ENCODE peak calls at places on chromosomes 5 and 9, in eight cellular contexts. N is mesothelial cell of epicardium; O is hepatic stellate cell; L is neural crest cell; J is OCI-M1; W is CD4-positive, alpha-beta T cell; A is foreskin keratinocyte; M is Right ventricle myocardium superior. B is an unnamed sample.
A peak's percentile ranks its signal among the peaks of the same experiment; 100 is the strongest.

GRCh38 chr9:70398145-70398556 is 16.3 kb downstream of the KLF9 start:
- DNase-seq in N (no peak), O (no peak), L (no peak), J (peak; percentile 98), W (no peak), A (no peak), M (no peak), B (no peak)

GRCh38 chr9:83266618-83267543 is 203.9 kb upstream of the RASEF start:
- DNase-seq in N (no peak), O (peak; percentile 27), L (peak; percentile 11), J (no peak), W (no peak), A (no peak), M (peak; percentile 68), B (no peak)

GRCh38 chr5:140391732-140392131 is 9.9 kb upstream of the ANKHD1 start:
- DNase-seq in N (no peak), O (no peak), L (no peak), J (no peak), W (no peak), A (no peak), M (peak; percentile 6), B (no peak)

GRCh38 chr9:114507726-114508125 is 2.5 kb upstream of the WHRN start:
- DNase-seq in N (no peak), O (no peak), L (no peak), J (peak; percentile 38), W (no peak), A (no peak), M (no peak), B (no peak)

GRCh38 chr5:54836959-54837534 is 148.3 kb downstream of the ESM1 start:
- DNase-seq in N (no peak), O (no peak), L (no peak), J (no peak), W (no peak), A (no peak), M (no peak), B (no peak)

GRCh38 chr5:132309679-132310078 is 15.5 kb downstream of the SLC22A4 start:
- DNase-seq in N (no peak), O (no peak), L (no peak), J (no peak), W (no peak), A (no peak), M (no peak), B (no peak)

GRCh38 chr5:32363030-32363429 is 50.3 kb upstream of the MTMR12 start:
- DNase-seq in N (no peak), O (no peak), L (no peak), J (no peak), W (no peak), A (no peak), M (no peak), B (no peak)

GRCh38 chr9:71885467-71885866 is 25.5 kb downstream of the ABHD17B start:
- DNase-seq in N (no peak), O (no peak), L (no peak), J (no peak), W (no peak), A (no peak), M (no peak), B (no peak)

GRCh38 chr9:97660847-97661246 is 27.2 kb downstream of the NCBP1 start:
- DNase-seq in N (no peak), O (no peak), L (no peak), J (no peak), W (no peak), A (no peak), M (no peak), B (no peak)

GRCh38 chr5:114419941-114420340 is 58.1 kb downstream of the KCNN2 start:
- DNase-seq in N (no peak), O (no peak), L (no peak), J (no peak), W (no peak), A (peak; percentile 11), M (no peak), B (no peak)

GRCh38 chr5:161700065-161700464 is 14.5 kb downstream of the GABRA6 start:
- DNase-seq in N (no peak), O (no peak), L (no peak), J (no peak), W (no peak), A (no peak), M (no peak), B (no peak)

GRCh38 chr5:101932599-101932998 is 363.5 kb downstream of the SLCO4C1 start:
- DNase-seq in N (no peak), O (no peak), L (no peak), J (no peak), W (no peak), A (no peak), M (no peak), B (no peak)

GRCh38 chr5:167284491-167284890 is 1007.0 kb upstream of the WWC1 start:
- DNase-seq in N (no peak), O (no peak), L (no peak), J (no peak), W (no peak), A (peak; percentile 10), M (no peak), B (no peak)

GRCh38 chr9:117739620-117740347 is 35.6 kb downstream of the TLR4 start:
- DNase-seq in N (no peak), O (no peak), L (no peak), J (no peak), W (no peak), A (no peak), M (no peak), B (no peak)

GRCh38 chr5:159061186-159061796 is 38.4 kb downstream of the EBF1 start:
- DNase-seq in N (no peak), O (peak; percentile 69), L (peak; percentile 39), J (no peak), W (no peak), A (no peak), M (peak; percentile 66), B (no peak)

GRCh38 chr5:86917117-86917579 is 299.4 kb downstream of the COX7C start:
- DNase-seq in N (no peak), O (no peak), L (peak; percentile 19), J (peak; percentile 34), W (no peak), A (no peak), M (no peak), B (no peak)

GRCh38 chr5:88823201-88823600 is 59.8 kb downstream of the MEF2C start:
- DNase-seq in N (no peak), O (no peak), L (no peak), J (no peak), W (no peak), A (no peak), M (no peak), B (no peak)

GRCh38 chr5:180860887-180861822 is at the start of gene ZFP62:
- DNase-seq in N (peak; percentile 76), O (peak; percentile 85), L (peak; percentile 88), J (peak; percentile 95), W (peak; percentile 80), A (peak; percentile 82), M (peak; percentile 93), B (peak; percentile 90)

GRCh38 chr5:3606121-3606831 is 10.6 kb downstream of the IRX1 start:
- DNase-seq in N (no peak), O (no peak), L (no peak), J (no peak), W (no peak), A (no peak), M (no peak), B (no peak)

GRCh38 chr5:1834022-1834551 is 32.9 kb downstream of the NDUFS6 start:
- DNase-seq in N (no peak), O (no peak), L (no peak), J (no peak), W (no peak), A (no peak), M (peak; percentile 43), B (no peak)

GRCh38 chr5:53712327-53712726 is 151.9 kb downstream of the NDUFS4 start:
- DNase-seq in N (no peak), O (no peak), L (no peak), J (no peak), W (no peak), A (no peak), M (no peak), B (no peak)

GRCh38 chr5:411728-412127 is 31.2 kb upstream of the EXOC3 start:
- DNase-seq in N (no peak), O (no peak), L (no peak), J (no peak), W (no peak), A (no peak), M (no peak), B (no peak)

GRCh38 chr9:135100241-135101067 is 13.0 kb downstream of the OLFM1 start:
- DNase-seq in N (no peak), O (no peak), L (no peak), J (no peak), W (no peak), A (no peak), M (no peak), B (no peak)

GRCh38 chr9:18493361-18494015 is 19.5 kb downstream of the ADAMTSL1 start:
- DNase-seq in N (no peak), O (no peak), L (no peak), J (no peak), W (no peak), A (peak; percentile 52), M (no peak), B (no peak)

GRCh38 chr9:79862921-79863890 is 291.4 kb downstream of the TLE4 start:
- DNase-seq in N (no peak), O (no peak), L (no peak), J (no peak), W (no peak), A (no peak), M (no peak), B (no peak)

GRCh38 chr9:107620801-107621200 is 131.2 kb upstream of the KLF4 start:
- DNase-seq in N (no peak), O (no peak), L (no peak), J (no peak), W (no peak), A (no peak), M (no peak), B (no peak)

GRCh38 chr9:70111042-70111602 is 67.5 kb downstream of the MAMDC2 start:
- DNase-seq in N (peak; percentile 31), O (peak; percentile 33), L (peak; percentile 60), J (peak; percentile 67), W (peak; percentile 14), A (no peak), M (peak; percentile 91), B (peak; percentile 47)